ENCODE peak calls at places on chromosomes 3 and 15, in eight cellular contexts. V, T, K, B, D, H, I and U are unnamed samples.

GRCh38 chr15:99384992-99385669 is 133.8 kb downstream of the LRRC28 start:
- DNase-seq in V (no peak), T (no peak), K (no peak), B (no peak), D (no peak), H (no peak), I (no peak), U (no peak)

GRCh38 chr15:63752075-63752684 is 81.6 kb downstream of the HERC1 start:
- DNase-seq in V (peak), T (peak), K (no peak), B (peak), D (no peak), H (peak), I (no peak), U (peak)

GRCh38 chr3:23807161-23808015 is 1.6 kb downstream of the UBE2E1 start:
- DNase-seq in V (peak), T (no peak), K (no peak), B (no peak), D (no peak), H (peak), I (no peak), U (no peak)

GRCh38 chr15:52496776-52497470 is 31.8 kb downstream of the MYO5A start:
- DNase-seq in V (peak), T (no peak), K (no peak), B (peak), D (no peak), H (no peak), I (peak), U (no peak)

GRCh38 chr3:71454513-71455423 is 128.8 kb downstream of the FOXP1 start:
- DNase-seq in V (no peak), T (no peak), K (no peak), B (no peak), D (no peak), H (no peak), I (no peak), U (no peak)

GRCh38 chr3:112302061-112302830 is 8.2 kb upstream of the SLC9C1 start:
- DNase-seq in V (no peak), T (no peak), K (no peak), B (peak), D (no peak), H (no peak), I (no peak), U (no peak)

GRCh38 chr3:146701246-146701645 is 96.1 kb upstream of the PLSCR5 start:
- DNase-seq in V (no peak), T (no peak), K (no peak), B (no peak), D (no peak), H (no peak), I (no peak), U (no peak)

GRCh38 chr3:13494463-13495350 is 14.6 kb downstream of the HDAC11 start:
- DNase-seq in V (no peak), T (no peak), K (peak), B (peak), D (peak), H (no peak), I (peak), U (no peak)

GRCh38 chr15:80201256-80202015 is 48.6 kb downstream of the FAH start:
- DNase-seq in V (no peak), T (no peak), K (no peak), B (no peak), D (no peak), H (no peak), I (no peak), U (no peak)

GRCh38 chr15:24898715-24899278 is 56.0 kb upstream of the SNRPN start:
- DNase-seq in V (no peak), T (no peak), K (no peak), B (no peak), D (no peak), H (no peak), I (no peak), U (no peak)

GRCh38 chr15:64072812-64073211 is 20.8 kb downstream of the CIAO2A start:
- DNase-seq in V (no peak), T (peak), K (no peak), B (no peak), D (no peak), H (no peak), I (no peak), U (no peak)

GRCh38 chr3:73452731-73453130 is 172.0 kb downstream of the PDZRN3 start:
- DNase-seq in V (no peak), T (no peak), K (no peak), B (no peak), D (no peak), H (no peak), I (no peak), U (no peak)

GRCh38 chr15:35705885-35706590 is 160.1 kb upstream of the DPH6 start:
- DNase-seq in V (peak), T (peak), K (no peak), B (peak), D (no peak), H (peak), I (no peak), U (no peak)

GRCh38 chr15:91632176-91632575 is 221.3 kb upstream of the SLCO3A1 start:
- DNase-seq in V (no peak), T (no peak), K (no peak), B (no peak), D (no peak), H (no peak), I (no peak), U (no peak)

GRCh38 chr15:82043726-82044372 is 2.0 kb downstream of the MEX3B start:
- DNase-seq in V (no peak), T (no peak), K (peak), B (no peak), D (peak), H (no peak), I (peak), U (no peak)

GRCh38 chr3:43203022-43203421 is 83.3 kb upstream of the SNRK start:
- DNase-seq in V (no peak), T (no peak), K (no peak), B (no peak), D (no peak), H (no peak), I (no peak), U (no peak)

GRCh38 chr3:112644453-112644852 is 3.5 kb upstream of the CCDC80 start:
- DNase-seq in V (no peak), T (no peak), K (no peak), B (no peak), D (no peak), H (no peak), I (no peak), U (no peak)

GRCh38 chr3:138493804-138494606 is 59.6 kb downstream of the ESYT3 start:
- DNase-seq in V (peak), T (no peak), K (no peak), B (no peak), D (no peak), H (no peak), I (no peak), U (peak)

GRCh38 chr15:74180689-74181602 is 7.4 kb downstream of the ISLR start:
- DNase-seq in V (no peak), T (no peak), K (no peak), B (no peak), D (peak), H (no peak), I (peak), U (no peak)

GRCh38 chr3:34212671-34213070 is 414.2 kb downstream of the PDCD6IP start:
- DNase-seq in V (peak), T (no peak), K (no peak), B (no peak), D (no peak), H (no peak), I (no peak), U (no peak)

GRCh38 chr3:180036678-180037455 is at the start of gene PEX5L:
- DNase-seq in V (peak), T (peak), K (peak), B (peak), D (peak), H (peak), I (peak), U (no peak)
- H3K4me3 ChIP-seq in V (peak), T (peak), K (peak), B (peak), D (peak), H (peak), I (peak), U (peak)

DNA sequence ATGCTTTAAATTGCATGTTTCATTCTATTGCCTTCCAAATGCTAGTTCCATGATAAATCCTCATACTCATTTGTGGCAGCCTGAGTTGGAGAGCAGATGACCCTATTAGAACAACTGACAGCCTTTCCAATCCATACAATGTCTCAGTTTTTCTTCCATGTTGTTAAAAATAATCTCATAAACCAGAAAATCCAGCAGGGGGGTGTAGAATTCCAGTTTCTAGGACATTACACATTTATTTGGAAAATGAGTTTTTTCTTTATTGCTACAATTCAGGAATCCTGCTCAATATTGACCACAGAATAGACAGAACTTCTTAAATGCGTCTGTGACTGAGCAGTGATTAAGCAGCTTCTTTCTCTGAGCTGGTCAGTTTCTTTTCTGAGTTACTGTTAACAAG is 174.2 kb upstream of the ATP10A start:
- DNase-seq in V (no peak), T (no peak), K (no peak), B (no peak), D (no peak), H (no peak), I (no peak), U (no peak)
- TF ChIP-seq CTCF in V (no peak), T (no peak), K (no peak), B (no peak), D (no peak), H (no peak), I (no peak), U (peak)

DNA sequence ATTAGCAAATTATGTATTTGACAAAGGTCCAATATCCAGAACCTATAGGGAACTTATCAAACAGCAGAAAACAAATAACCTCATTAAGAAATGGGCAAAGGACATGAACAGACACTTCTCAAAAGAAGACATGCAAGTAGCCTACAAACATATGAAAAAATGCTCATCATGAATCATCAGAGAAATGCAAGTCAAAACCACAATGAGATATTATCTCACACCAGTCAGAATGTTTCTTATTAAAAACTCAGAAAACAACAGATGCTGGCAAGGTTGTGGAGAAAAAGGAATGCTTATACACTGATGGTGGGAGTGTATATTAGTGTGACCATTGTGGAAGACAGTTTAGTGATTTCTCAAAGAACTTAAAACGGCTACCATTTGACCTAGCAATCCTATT is 116.1 kb upstream of the CRBN start:
- DNase-seq in V (no peak), T (no peak), K (no peak), B (no peak), D (no peak), H (no peak), I (no peak), U (no peak)
- H3K27ac ChIP-seq in V (no peak), T (no peak), K (no peak), B (no peak), D (no peak), H (no peak), I (no peak), U (no peak)

GRCh38 chr3:11185564-11186317 is 31.4 kb downstream of the HRH1 start:
- DNase-seq in V (peak), T (peak), K (peak), B (peak), D (peak), H (peak), I (no peak), U (peak)
- H3K4me3 ChIP-seq in V (no peak), T (no peak), K (no peak), B (no peak), D (no peak), H (no peak), I (no peak), U (no peak)